ENCODE peak calls at places on chromosomes 13 and 19, in seven cellular contexts. C is activated naive CD8-positive, alpha-beta T cell treated with anti-CD3 and anti-CD28 coated beads, Interleukin-2, amount 50 U/mL, for 24 hours; Q is A549; E is uterus; A is activated T-cell treated with anti-CD3 and anti-CD28 coated beads, Interleukin-2, amount 50 U/mL, for 72 hours; W is AG04449; Z is left colon. U is an unnamed sample.

GRCh38 chr13:98484289-98485219 is 92.4 kb downstream of the STK24 start:
- DNase-seq in C (peak; percentile 65), Q (peak; percentile 91), E (peak; percentile 69), A (peak; percentile 83), W (peak; percentile 87), Z (peak; percentile 73), U (peak; percentile 92)

GRCh38 chr13:32164622-32165268 is 133.2 kb downstream of the FRY start:
- DNase-seq in C (peak; percentile 9), Q (peak; percentile 50), E (no peak), A (peak; percentile 15), W (no peak), Z (peak; percentile 8), U (peak; percentile 36)

GRCh38 chr19:42555317-42555716 is 27.0 kb upstream of the CEACAM1 start:
- DNase-seq in C (no peak), Q (no peak), E (no peak), A (no peak), W (no peak), Z (no peak), U (no peak)

GRCh38 chr13:68030152-68030809 is 800.1 kb upstream of the PCDH9 start:
- DNase-seq in C (no peak), Q (no peak), E (no peak), A (no peak), W (no peak), Z (no peak), U (no peak)

GRCh38 chr13:96089139-96089538 is 768 bp upstream of the HS6ST3 start:
- DNase-seq in C (no peak), Q (no peak), E (no peak), A (no peak), W (no peak), Z (no peak), U (no peak)

GRCh38 chr13:78610381-78610883 is 7.1 kb upstream of the POU4F1 start:
- DNase-seq in C (no peak), Q (no peak), E (no peak), A (no peak), W (no peak), Z (no peak), U (no peak)

GRCh38 chr19:49911381-49912145 is 14.9 kb upstream of the IL4I1 start:
- DNase-seq in C (peak; percentile 39), Q (no peak), E (no peak), A (peak; percentile 52), W (no peak), Z (no peak), U (no peak)

GRCh38 chr19:38658462-38659306 is 11.2 kb downstream of the ACTN4 start:
- DNase-seq in C (no peak), Q (peak; percentile 99), E (no peak), A (no peak), W (peak; percentile 99), Z (no peak), U (peak; percentile 67)